ENCODE peak calls at places on chromosomes 12 and 14, in seven cellular contexts. R is A549, G is stomach, Y is transverse colon, F is ovary, A is SK-N-SH, I is upper lobe of left lung. J is an unnamed sample.

GRCh38 chr14:32986791-32987545 is 48.3 kb downstream of the NPAS3 start:
- DNase-seq in R (no peak), G (no peak), Y (no peak), F (no peak), A (no peak), I (no peak), J (no peak)

GRCh38 chr12:69131073-69131472 is 108.3 kb upstream of the CPSF6 start:
- DNase-seq in R (no peak), G (no peak), Y (no peak), F (no peak), A (no peak), I (no peak), J (no peak)

GRCh38 chr12:102562836-102563425 is 82.6 kb upstream of the IGF1 start:
- DNase-seq in R (no peak), G (no peak), Y (no peak), F (no peak), A (no peak), I (no peak), J (no peak)

GRCh38 chr14:39673141-39674133 is 241.2 kb upstream of the FBXO33 start:
- DNase-seq in R (no peak), G (no peak), Y (no peak), F (no peak), A (no peak), I (no peak), J (no peak)

GRCh38 chr12:1473418-1473817 is 121.0 kb downstream of the FBXL14 start:
- DNase-seq in R (no peak), G (no peak), Y (peak; percentile 29), F (no peak), A (no peak), I (no peak), J (no peak)

GRCh38 chr14:21347201-21347600 is 36.6 kb downstream of the SUPT16H start:
- DNase-seq in R (no peak), G (no peak), Y (no peak), F (no peak), A (no peak), I (no peak), J (no peak)

GRCh38 chr14:68695871-68696665 is 96.8 kb downstream of the ZFP36L1 start:
- DNase-seq in R (no peak), G (no peak), Y (no peak), F (no peak), A (no peak), I (no peak), J (no peak)

GRCh38 chr14:93245764-93246420 is 38.8 kb downstream of the UBR7 start:
- DNase-seq in R (no peak), G (no peak), Y (no peak), F (no peak), A (no peak), I (no peak), J (no peak)

GRCh38 chr12:76515271-76515670 is 44.3 kb downstream of the OSBPL8 start:
- DNase-seq in R (no peak), G (no peak), Y (no peak), F (no peak), A (no peak), I (no peak), J (no peak)

GRCh38 chr12:34604227-34604626 is 581.9 kb downstream of the ALG10 start:
- DNase-seq in R (no peak), G (no peak), Y (no peak), F (no peak), A (peak; percentile 0), I (no peak), J (no peak)

GRCh38 chr14:53147208-53147607 is 5.9 kb downstream of the DDHD1 start:
- DNase-seq in R (no peak), G (no peak), Y (no peak), F (no peak), A (no peak), I (no peak), J (no peak)

GRCh38 chr12:1531654-1532366 is 62.6 kb downstream of the FBXL14 start:
- DNase-seq in R (no peak), G (no peak), Y (no peak), F (no peak), A (no peak), I (no peak), J (no peak)

GRCh38 chr14:100156776-100157175 is 2.7 kb downstream of the DEGS2 start:
- DNase-seq in R (no peak), G (no peak), Y (no peak), F (no peak), A (no peak), I (no peak), J (no peak)

GRCh38 chr14:100152091-100152490 is 7.4 kb downstream of the DEGS2 start:
- DNase-seq in R (no peak), G (no peak), Y (no peak), F (no peak), A (no peak), I (no peak), J (no peak)

GRCh38 chr14:100155881-100156645 is 3.4 kb downstream of the DEGS2 start:
- DNase-seq in R (peak; percentile 30), G (no peak), Y (peak; percentile 86), F (no peak), A (peak; percentile 71), I (no peak), J (no peak)

GRCh38 chr14:100153560-100153959 is 5.9 kb downstream of the DEGS2 start:
- DNase-seq in R (no peak), G (no peak), Y (no peak), F (no peak), A (no peak), I (no peak), J (no peak)

DNA sequence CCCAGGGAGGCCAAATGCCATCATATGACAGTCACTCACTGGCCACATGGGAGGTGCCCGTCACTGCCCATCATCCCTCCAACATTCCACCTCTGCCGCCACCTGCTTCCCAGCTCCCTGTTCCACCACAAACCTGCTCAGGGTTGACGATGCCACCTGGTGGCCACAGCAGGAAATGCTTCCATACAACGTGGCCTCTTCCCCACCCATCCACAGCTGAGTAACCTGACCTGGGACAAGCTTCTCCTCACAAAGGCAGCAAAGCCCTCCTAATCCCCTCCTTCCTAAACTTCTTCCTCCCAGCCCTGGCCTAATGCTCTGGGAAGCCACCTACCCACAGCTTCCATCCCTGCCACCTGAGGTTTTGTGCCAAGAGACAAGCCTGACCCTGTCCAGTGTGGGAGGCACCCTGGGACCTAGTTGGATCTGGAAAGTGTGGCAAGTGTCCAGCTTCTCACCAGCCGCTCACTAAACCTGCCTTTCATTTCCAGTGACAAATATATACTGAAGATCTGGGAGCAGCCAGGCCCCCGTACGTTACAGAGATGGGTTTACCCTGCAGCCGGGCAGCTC is 4.3 kb downstream of the DEGS2 start:
- DNase-seq in R (peak; percentile 62), G (no peak), Y (peak; percentile 63), F (no peak), A (peak; percentile 64), I (no peak), J (no peak)
- H3K4me1 ChIP-seq in R (peaks cover 20% of the 10 kb centered on the region), G (peaks cover 55% of the 10 kb centered on the region), Y (peaks cover 49% of the 10 kb centered on the region), F (peaks cover 4% of the 10 kb centered on the region), A (peaks cover 28% of the 10 kb centered on the region), I (peaks cover 35% of the 10 kb centered on the region), J (no peaks in the 10 kb centered on the region)

GRCh38 chr12:56297400-56297799 is 2.7 kb downstream of the CS start:
- DNase-seq in R (no peak), G (no peak), Y (no peak), F (no peak), A (no peak), I (no peak), J (no peak)

GRCh38 chr12:56299308-56299852 is 750 bp downstream of the CS start:
- DNase-seq in R (no peak), G (no peak), Y (peak; percentile 51), F (no peak), A (no peak), I (peak; percentile 25), J (no peak)

GRCh38 chr12:56300644-56301464 is 724 bp upstream of the CS start:
- DNase-seq in R (no peak), G (no peak), Y (no peak), F (no peak), A (no peak), I (no peak), J (no peak)

GRCh38 chr12:56298828-56299227 is 1.3 kb downstream of the CS start:
- DNase-seq in R (no peak), G (no peak), Y (no peak), F (no peak), A (no peak), I (no peak), J (no peak)

GRCh38 chr12:56299853-56300643 is at the start of gene CS:
- DNase-seq in R (peak; percentile 94), G (peak; percentile 100), Y (peak; percentile 99), F (peak; percentile 99), A (peak; percentile 97), I (peak; percentile 100), J (peak; percentile 98)
- TF ChIP-seq EP300 in R (no peak), G (no peak), Y (peak; percentile 32), F (no peak), A (no peak), I (no peak), J (peak; percentile 74)

DNA sequence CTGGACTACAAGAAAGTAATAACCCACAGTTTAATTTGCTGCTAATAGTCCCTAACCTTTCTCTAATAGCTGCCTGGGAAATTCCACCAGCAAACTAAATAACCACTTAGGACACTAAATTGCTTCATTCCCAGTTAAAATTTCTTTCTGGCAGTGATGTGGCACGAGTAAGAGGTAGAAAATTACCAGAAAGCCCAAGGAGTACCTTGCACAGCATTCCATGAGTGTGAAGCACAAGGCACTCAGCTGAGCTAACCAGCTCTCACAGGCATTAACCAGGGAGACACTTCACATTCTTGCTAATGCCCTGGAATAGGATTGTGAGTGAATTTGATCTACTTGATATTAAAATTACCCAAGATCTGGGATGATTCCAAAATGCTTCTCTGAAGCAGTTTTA is 29.6 kb downstream of the TSPAN8 start:
- DNase-seq in R (no peak), G (no peak), Y (no peak), F (no peak), A (no peak), I (peak; percentile 79), J (peak; percentile 10)
- H3K27ac ChIP-seq in R (no peak overlapping the region), G (no peak overlapping the region), Y (no peak overlapping the region), F (no peak overlapping the region), A (no peak overlapping the region), I (no peak overlapping the region), J (no peak overlapping the region)

GRCh38 chr14:61186341-61186740 is 94.8 kb downstream of the TMEM30B start:
- DNase-seq in R (no peak), G (no peak), Y (no peak), F (no peak), A (no peak), I (no peak), J (no peak)

GRCh38 chr14:61185534-61185933 is 95.6 kb downstream of the TMEM30B start:
- DNase-seq in R (no peak), G (no peak), Y (no peak), F (no peak), A (no peak), I (no peak), J (no peak)

GRCh38 chr14:61186793-61187641 is 94.1 kb downstream of the TMEM30B start:
- DNase-seq in R (no peak), G (no peak), Y (no peak), F (no peak), A (no peak), I (no peak), J (no peak)

GRCh38 chr14:61184117-61184516 is 97.0 kb downstream of the TMEM30B start:
- DNase-seq in R (no peak), G (no peak), Y (no peak), F (no peak), A (no peak), I (no peak), J (no peak)

DNA sequence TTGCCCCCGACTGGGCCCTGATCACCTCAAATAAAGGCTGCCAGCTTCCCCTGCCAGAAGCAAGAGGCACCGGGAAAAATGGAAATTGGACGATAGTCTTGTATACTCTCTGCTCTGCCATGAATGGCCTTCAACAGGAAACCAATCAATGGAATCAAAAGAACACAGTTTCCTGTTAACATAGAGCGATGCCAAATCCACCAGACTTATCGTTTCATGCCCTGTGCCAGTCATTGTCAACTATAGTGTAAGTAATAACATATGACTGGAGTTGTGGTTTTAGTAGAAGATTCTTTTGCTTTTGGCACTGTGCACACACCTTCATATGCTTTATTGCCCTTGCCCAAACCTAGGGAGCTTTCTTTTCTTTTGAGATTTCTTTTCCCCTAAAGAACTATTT is 97.7 kb downstream of the TMEM30B start:
- DNase-seq in R (no peak), G (no peak), Y (no peak), F (no peak), A (no peak), I (no peak), J (no peak)
- H3K4me1 ChIP-seq in R (peaks cover 32% of the 10 kb centered on the region), G (no peaks in the 10 kb centered on the region), Y (no peaks in the 10 kb centered on the region), F (peaks cover 1% of the 10 kb centered on the region), A (peaks cover 4% of the 10 kb centered on the region), I (no peaks in the 10 kb centered on the region), J (peaks cover 5% of the 10 kb centered on the region)